ENCODE peak calls at places on chromosomes 2 and 18, in six cellular contexts. T is stomach, Z is breast epithelium, L is neural progenitor cell, R is iPS DF 6.9, F is lung. B is an unnamed sample.

GRCh38 chr2:9517118-9517782 is 38.4 kb downstream of the ADAM17 start:
- DNase-seq in T (no peak), Z (no peak), L (no peak), R (no peak), F (no peak), B (no peak)

GRCh38 chr2:234980476-234981187 is 28.8 kb downstream of the SH3BP4 start:
- DNase-seq in T (peak; percentile 74), Z (no peak), L (no peak), R (no peak), F (no peak), B (no peak)

GRCh38 chr2:28406276-28407096 is 13.8 kb downstream of the FOSL2 start:
- DNase-seq in T (peak; percentile 70), Z (peak; percentile 45), L (no peak), R (no peak), F (peak; percentile 65), B (no peak)

GRCh38 chr18:48786621-48787522 is 163.9 kb downstream of the SMAD7 start:
- DNase-seq in T (no peak), Z (no peak), L (no peak), R (no peak), F (no peak), B (peak; percentile 46)

GRCh38 chr2:74119324-74119723 is 28.4 kb downstream of the BOLA3 start:
- DNase-seq in T (no peak), Z (no peak), L (no peak), R (no peak), F (no peak), B (no peak)

GRCh38 chr2:232714969-232715368 is 17.8 kb downstream of the GIGYF2 start:
- DNase-seq in T (no peak), Z (no peak), L (no peak), R (no peak), F (no peak), B (no peak)

GRCh38 chr2:128317186-128317897 is 1.3 kb downstream of the HS6ST1 start:
- DNase-seq in T (peak; percentile 43), Z (peak; percentile 28), L (peak; percentile 60), R (no peak), F (peak; percentile 31), B (peak; percentile 58)

GRCh38 chr2:127199223-127199622 is 20.9 kb downstream of the CYP27C1 start:
- DNase-seq in T (no peak), Z (no peak), L (no peak), R (no peak), F (no peak), B (peak; percentile 55)

GRCh38 chr18:34729264-34729663 is 19.2 kb downstream of the DTNA start:
- DNase-seq in T (no peak), Z (no peak), L (peak; percentile 70), R (peak; percentile 43), F (no peak), B (no peak)

GRCh38 chr2:80238692-80239469 is 65.7 kb downstream of the LRRTM1 start:
- DNase-seq in T (peak; percentile 41), Z (no peak), L (peak; percentile 51), R (no peak), F (no peak), B (no peak)

GRCh38 chr2:47404356-47404755 is 1.4 kb downstream of the MSH2 start:
- DNase-seq in T (peak; percentile 17), Z (no peak), L (no peak), R (no peak), F (no peak), B (no peak)

GRCh38 chr2:101361519-101361918 is 25.8 kb downstream of the CREG2 start:
- DNase-seq in T (no peak), Z (no peak), L (no peak), R (no peak), F (no peak), B (no peak)

GRCh38 chr2:44770221-44771187 is 171.0 kb upstream of the SIX3 start:
- DNase-seq in T (no peak), Z (no peak), L (peak; percentile 47), R (no peak), F (no peak), B (no peak)

GRCh38 chr2:28276076-28276618 is 116.5 kb upstream of the FOSL2 start:
- DNase-seq in T (no peak), Z (no peak), L (no peak), R (no peak), F (no peak), B (no peak)

GRCh38 chr2:180376076-180376475 is 369.0 kb upstream of the CWC22 start:
- DNase-seq in T (no peak), Z (no peak), L (no peak), R (no peak), F (no peak), B (no peak)

GRCh38 chr2:240722796-240723735 is 31.4 kb downstream of the AQP12A start:
- DNase-seq in T (no peak), Z (no peak), L (no peak), R (no peak), F (no peak), B (no peak)

GRCh38 chr2:221552282-221552681 is 19.8 kb downstream of the EPHA4 start:
- DNase-seq in T (no peak), Z (no peak), L (no peak), R (no peak), F (no peak), B (no peak)

GRCh38 chr18:62399781-62400308 is 74.7 kb downstream of the TNFRSF11A start:
- DNase-seq in T (no peak), Z (no peak), L (peak; percentile 57), R (peak; percentile 22), F (no peak), B (no peak)

GRCh38 chr18:32998285-32998684 is 225.5 kb upstream of the KLHL14 start:
- DNase-seq in T (no peak), Z (no peak), L (no peak), R (no peak), F (no peak), B (no peak)

GRCh38 chr18:32998921-32999320 is 226.1 kb upstream of the KLHL14 start:
- DNase-seq in T (no peak), Z (no peak), L (no peak), R (no peak), F (no peak), B (no peak)
- H3K4me1 ChIP-seq in T (no peaks in the 10 kb centered on the region), Z (no peaks in the 10 kb centered on the region), L (no peaks in the 10 kb centered on the region), R (no peaks in the 10 kb centered on the region), F (no peaks in the 10 kb centered on the region), B (no peaks in the 10 kb centered on the region)

GRCh38 chr2:54387592-54387991 is 68.5 kb upstream of the SPTBN1 start:
- DNase-seq in T (no peak), Z (no peak), L (no peak), R (no peak), F (no peak), B (no peak)

GRCh38 chr2:54386993-54387590 is 69.0 kb upstream of the SPTBN1 start:
- DNase-seq in T (no peak), Z (no peak), L (no peak), R (no peak), F (no peak), B (no peak)

GRCh38 chr2:54385271-54385670 is 70.9 kb upstream of the SPTBN1 start:
- DNase-seq in T (no peak), Z (no peak), L (no peak), R (no peak), F (no peak), B (no peak)

GRCh38 chr2:54388093-54388492 is 68.0 kb upstream of the SPTBN1 start:
- DNase-seq in T (no peak), Z (no peak), L (no peak), R (no peak), F (no peak), B (no peak)

DNA sequence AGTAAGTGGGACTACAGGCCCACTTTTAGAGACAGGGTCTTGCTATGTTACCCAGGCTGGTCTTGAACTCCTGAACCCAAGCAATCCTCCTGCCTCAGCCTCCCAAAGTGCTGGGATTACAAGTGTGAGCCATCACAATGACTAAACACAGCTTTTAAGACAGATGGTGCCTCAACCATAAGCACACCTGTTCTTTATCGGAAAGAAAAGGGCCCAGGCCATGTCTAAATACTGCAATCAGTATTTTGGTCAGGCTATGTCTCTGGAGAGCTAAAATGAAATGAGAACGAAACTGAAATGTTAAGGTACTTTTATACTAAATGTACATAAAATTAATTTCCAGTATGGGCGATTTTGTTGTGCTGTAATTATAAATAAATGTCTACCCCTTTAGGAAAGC is 69.5 kb upstream of the SPTBN1 start:
- DNase-seq in T (no peak), Z (no peak), L (no peak), R (no peak), F (no peak), B (no peak)
- H3K27ac ChIP-seq in T (peak overlapping the region; percentile 53), Z (peak overlapping the region; percentile 51), L (no peak overlapping the region), R (no peak overlapping the region), F (peak overlapping the region; percentile 86), B (no peak overlapping the region)

DNA sequence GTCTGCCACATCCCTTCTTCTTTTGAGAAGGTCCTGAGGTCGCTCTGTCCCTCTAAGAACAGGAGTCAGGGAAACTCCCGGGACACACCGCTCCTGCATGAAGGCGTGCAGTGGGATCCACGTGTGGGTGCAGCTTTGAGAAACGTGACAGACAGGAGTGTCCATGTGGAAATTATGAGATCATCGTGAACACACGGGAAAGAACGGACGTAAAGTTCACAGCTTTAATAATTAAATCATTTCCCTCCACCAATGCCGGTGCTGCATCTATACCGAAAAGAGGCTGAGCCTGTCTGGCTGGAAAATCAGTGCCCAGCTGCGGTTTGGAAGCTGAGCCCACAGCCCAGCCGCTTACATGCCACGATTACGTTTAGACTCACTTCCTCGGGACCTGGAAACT is 372.4 kb upstream of the SALL3 start:
- DNase-seq in T (no peak), Z (no peak), L (no peak), R (no peak), F (no peak), B (no peak)
- H3K9me3 ChIP-seq in T (no peaks in the 10 kb centered on the region), Z (peaks cover 8% of the 10 kb centered on the region), L (no peaks in the 10 kb centered on the region), R (no peaks in the 10 kb centered on the region), F (no peaks in the 10 kb centered on the region), B (no peaks in the 10 kb centered on the region)

DNA sequence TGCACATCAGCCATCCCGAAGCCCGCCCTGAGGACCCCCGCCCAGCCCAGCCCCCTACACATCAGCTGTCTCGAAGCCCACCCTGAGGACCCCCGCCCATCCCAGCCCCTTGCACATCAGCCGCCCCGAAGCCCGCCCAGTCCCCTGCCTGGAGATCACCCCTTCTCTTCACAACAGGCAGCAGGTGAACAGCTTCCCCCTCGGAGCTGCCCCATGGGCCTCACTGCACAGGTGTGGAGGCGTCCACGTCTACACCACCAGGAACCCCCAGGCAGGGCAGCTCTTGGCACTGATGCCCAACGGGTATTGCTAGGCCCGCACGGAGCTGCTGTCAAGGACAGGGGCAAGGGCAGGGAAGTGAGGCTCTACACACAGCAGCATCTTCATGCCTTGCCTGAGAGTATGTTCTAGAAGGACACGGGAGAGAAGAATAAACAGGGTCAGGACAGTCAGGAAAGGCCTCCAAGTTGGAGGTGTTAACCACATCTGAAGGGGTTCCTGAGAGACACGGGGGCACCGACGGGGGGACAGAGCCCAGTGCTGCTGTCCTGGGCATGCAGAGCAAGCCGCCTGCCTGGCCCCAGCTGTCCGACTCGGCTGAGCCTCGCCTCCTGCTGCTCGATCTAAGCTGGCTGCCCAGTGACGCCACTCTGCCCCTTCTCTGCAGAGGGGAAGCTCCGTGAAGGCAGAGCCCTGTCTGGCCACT is 137.4 kb downstream of the HDAC4 start:
- DNase-seq in T (peak; percentile 20), Z (peak; percentile 11), L (no peak), R (no peak), F (no peak), B (peak; percentile 73)
- H3K4me1 ChIP-seq in T (peaks cover 86% of the 10 kb centered on the region), Z (peaks cover 29% of the 10 kb centered on the region), L (peaks cover 11% of the 10 kb centered on the region), R (peaks cover 9% of the 10 kb centered on the region), F (peaks cover 33% of the 10 kb centered on the region), B (peaks cover 1% of the 10 kb centered on the region)